ENCODE peak calls at places on chromosomes 6 and 20, in four cellular contexts. D is HepG2, L is HEK293T, J is K562. N is an unnamed sample.

GRCh38 chr6:158758941-158759479 is 60.2 kb downstream of the EZR start:
- DNase-seq in D (no peak), L (no peak), J (no peak), N (no peak)

GRCh38 chr6:54191460-54191859 is 80.2 kb downstream of the MLIP start:
- DNase-seq in D (no peak), L (no peak), J (no peak), N (no peak)

GRCh38 chr6:57135885-57136284 is 36.2 kb upstream of the BAG2 start:
- DNase-seq in D (no peak), L (no peak), J (no peak), N (no peak)

GRCh38 chr20:17960927-17961599 is 7.5 kb downstream of the SNX5 start:
- DNase-seq in D (peak), L (no peak), J (no peak), N (no peak)

GRCh38 chr6:157442296-157442695 is 61.3 kb downstream of the ZDHHC14 start:
- DNase-seq in D (no peak), L (no peak), J (no peak), N (no peak)

GRCh38 chr6:18016133-18016532 is 28.7 kb upstream of the KIF13A start:
- DNase-seq in D (no peak), L (no peak), J (no peak), N (no peak)

GRCh38 chr20:49100934-49101333 is 54.8 kb downstream of the CSE1L start:
- DNase-seq in D (no peak), L (no peak), J (no peak), N (no peak)

GRCh38 chr20:51365670-51366069 is 176.8 kb downstream of the NFATC2 start:
- DNase-seq in D (no peak), L (no peak), J (no peak), N (no peak)

GRCh38 chr20:51529758-51530157 is 12.8 kb downstream of the NFATC2 start:
- DNase-seq in D (no peak), L (no peak), J (no peak), N (no peak)

GRCh38 chr6:3748208-3748701 is 3.3 kb downstream of the PXDC1 start:
- DNase-seq in D (peak), L (peak), J (peak), N (peak)

GRCh38 chr6:97068211-97068610 is 143.7 kb downstream of the KLHL32 start:
- DNase-seq in D (peak), L (no peak), J (peak), N (no peak)

GRCh38 chr6:89952696-89953095 is 58.4 kb downstream of the GJA10 start:
- DNase-seq in D (no peak), L (no peak), J (no peak), N (no peak)

GRCh38 chr6:113893866-113894265 is 36.7 kb downstream of the MARCKS start:
- DNase-seq in D (no peak), L (no peak), J (no peak), N (no peak)

GRCh38 chr6:131524695-131525336 is 48.2 kb upstream of the ARG1 start:
- DNase-seq in D (no peak), L (no peak), J (no peak), N (no peak)

GRCh38 chr6:152206072-152206818 is 398.8 kb downstream of the ESR1 start:
- DNase-seq in D (peak), L (peak), J (peak), N (peak)
- TF ChIP-seq SP1 in D (no peak), L (no peak), J (no peak), N (no peak)

GRCh38 chr20:10524034-10524476 is 89.0 kb downstream of the SLX4IP start:
- DNase-seq in D (no peak), L (no peak), J (no peak), N (peak)

GRCh38 chr20:10521836-10522235 is 86.7 kb downstream of the SLX4IP start:
- DNase-seq in D (no peak), L (no peak), J (no peak), N (no peak)

GRCh38 chr20:10522328-10522727 is 87.2 kb downstream of the SLX4IP start:
- DNase-seq in D (no peak), L (no peak), J (no peak), N (no peak)

GRCh38 chr20:10523438-10523837 is 88.3 kb downstream of the SLX4IP start:
- DNase-seq in D (no peak), L (no peak), J (no peak), N (no peak)

DNA sequence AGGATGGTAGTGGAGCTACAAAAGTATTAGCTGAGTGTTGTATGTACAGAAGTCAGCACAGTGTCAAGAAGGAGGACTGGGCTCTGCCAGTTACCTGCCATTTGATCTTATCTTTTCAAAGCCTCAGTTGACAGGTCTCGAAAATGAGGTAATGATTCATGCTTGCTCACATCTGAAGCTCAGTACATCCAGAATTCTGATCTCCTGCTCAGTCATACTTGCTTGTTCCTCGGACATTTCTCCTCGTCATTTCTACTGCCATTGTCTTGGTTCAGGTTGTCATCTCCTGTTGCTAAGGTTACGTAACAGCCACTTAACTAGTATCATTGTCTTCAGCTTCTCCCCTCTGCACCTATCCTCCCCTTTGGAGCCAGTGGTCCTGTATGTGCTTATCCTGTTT is 89.5 kb downstream of the SLX4IP start:
- DNase-seq in D (no peak), L (no peak), J (no peak), N (no peak)
- TF ChIP-seq ELF4 in D (no peak), L (no peak), J (no peak), N (no peak)

GRCh38 chr6:36743538-36744441 is 46.2 kb downstream of the RAB44 start:
- DNase-seq in D (no peak), L (no peak), J (peak), N (no peak)
- TF ChIP-seq SP1 in D (no peak), L (no peak), J (no peak), N (no peak)

GRCh38 chr20:5863040-5863811 is 87.1 kb downstream of the TRMT6 start:
- DNase-seq in D (no peak), L (no peak), J (no peak), N (no peak)

GRCh38 chr20:5865604-5866003 is 84.7 kb downstream of the TRMT6 start:
- DNase-seq in D (no peak), L (no peak), J (no peak), N (no peak)

GRCh38 chr20:5862703-5863039 is 87.7 kb downstream of the TRMT6 start:
- DNase-seq in D (no peak), L (no peak), J (no peak), N (no peak)

GRCh38 chr20:5864428-5864827 is 85.9 kb downstream of the TRMT6 start:
- DNase-seq in D (no peak), L (no peak), J (no peak), N (no peak)

GRCh38 chr20:5864873-5865582 is 85.3 kb downstream of the TRMT6 start:
- DNase-seq in D (no peak), L (no peak), J (no peak), N (no peak)
- TF ChIP-seq ELF4 in D (no peak), L (no peak), J (no peak), N (no peak)

GRCh38 chr6:137933696-137934095 is 66.6 kb downstream of the TNFAIP3 start:
- DNase-seq in D (no peak), L (no peak), J (no peak), N (no peak)
- TF ChIP-seq SP1 in D (no peak), L (no peak), J (no peak), N (no peak)

GRCh38 chr20:61597996-61598395 is 345.9 kb downstream of the CDH4 start:
- DNase-seq in D (no peak), L (no peak), J (no peak), N (no peak)

GRCh38 chr20:61599061-61599930 is 347.2 kb downstream of the CDH4 start:
- DNase-seq in D (no peak), L (peak), J (peak), N (peak)

GRCh38 chr20:61601361-61601760 is 349.3 kb downstream of the CDH4 start:
- DNase-seq in D (no peak), L (no peak), J (no peak), N (no peak)

GRCh38 chr20:61600061-61600460 is 348.0 kb downstream of the CDH4 start:
- DNase-seq in D (no peak), L (no peak), J (no peak), N (no peak)

DNA sequence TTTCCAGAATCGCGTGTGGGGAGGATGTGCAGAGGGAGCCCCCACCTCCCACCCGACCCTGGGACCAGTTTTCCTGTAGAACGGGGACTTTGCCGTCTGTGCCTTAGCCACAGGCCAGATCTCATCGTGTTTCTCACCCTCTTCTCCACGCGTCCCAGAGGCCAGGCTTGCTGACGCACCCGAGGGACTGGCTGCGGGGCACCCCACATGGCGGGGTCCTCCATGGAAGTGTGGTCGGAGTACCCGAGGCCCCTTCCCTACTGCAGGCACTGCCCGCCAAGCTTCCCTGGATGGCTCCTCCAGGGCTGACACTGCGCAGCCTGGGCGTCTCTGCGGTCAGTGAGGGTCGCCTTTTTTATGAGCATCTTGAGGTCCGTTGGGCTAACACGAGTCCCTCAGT is 346.5 kb downstream of the CDH4 start:
- DNase-seq in D (no peak), L (no peak), J (no peak), N (no peak)
- TF ChIP-seq ELF4 in D (no peak), L (no peak), J (no peak), N (no peak)

N was measured in WTC11.